ENCODE peak calls at places on chromosomes 6 and 20, in nine cellular contexts. L is A673; K is left ventricle myocardium inferior; V is mucosa of descending colon; X is CD8-positive, alpha-beta T cell; Z is A549; N is choroid plexus epithelial cell; R is AG09309; B is PC-3. Q is an unnamed sample.

GRCh38 chr20:32762754-32763201 is 593 bp downstream of the DNMT3B start:
- DNase-seq in B (peak), Z (no peak), V (no peak), N (no peak), L (peak), K (no peak), X (peak), R (no peak), Q (no peak)

GRCh38 chr20:24405810-24406209 is 63.6 kb upstream of the SYNDIG1 start:
- DNase-seq in Z (no peak), B (no peak), N (peak), R (no peak), X (no peak), K (no peak), L (no peak), V (no peak), Q (peak)

GRCh38 chr6:91500689-91501303 is 913.9 kb upstream of the MAP3K7 start:
- DNase-seq in N (no peak), X (no peak), B (no peak), R (no peak), L (no peak), Z (no peak), V (no peak), K (no peak), Q (no peak)

GRCh38 chr20:23234311-23235078 is 116.1 kb upstream of the NXT1 start:
- DNase-seq in V (no peak), X (no peak), L (no peak), B (no peak), N (peak), R (no peak), Z (no peak), K (no peak), Q (no peak)

GRCh38 chr6:127561660-127562059 is 15.3 kb upstream of the C6orf58 start:
- DNase-seq in V (no peak), N (peak), Z (no peak), X (no peak), R (no peak), B (peak), L (no peak), K (no peak), Q (no peak)

GRCh38 chr6:30091577-30092381 is 16.2 kb upstream of the RNF39 start:
- DNase-seq in V (peak), X (no peak), K (no peak), N (peak), B (peak), R (peak), L (no peak), Z (peak), Q (no peak)

GRCh38 chr20:4244700-4245485 is 229.5 kb upstream of the RNF24 start:
- DNase-seq in V (no peak), L (no peak), K (no peak), Z (peak), B (no peak), N (peak), R (no peak), X (no peak), Q (no peak)

GRCh38 chr20:63815613-63815862 is 15.5 kb downstream of the ZBTB46 start:
- DNase-seq in N (no peak), R (no peak), B (no peak), Z (no peak), X (no peak), L (no peak), K (no peak), V (no peak), Q (no peak)

GRCh38 chr6:126103993-126104392 is 117.7 kb downstream of the TRMT11 start:
- DNase-seq in Z (no peak), K (no peak), B (no peak), N (no peak), L (no peak), X (no peak), R (no peak), V (no peak), Q (no peak)

GRCh38 chr6:149941583-149942460 is at the start of gene ULBP2:
- DNase-seq in B (peak), L (peak), N (peak), R (peak), X (peak), V (peak), Z (peak), K (peak), Q (peak)

GRCh38 chr6:112881828-112882227 is 534.7 kb downstream of the RFPL4B start:
- DNase-seq in B (no peak), R (peak), Z (no peak), X (no peak), N (no peak), K (no peak), L (no peak), V (no peak), Q (no peak)

GRCh38 chr20:9699181-9699580 is 139.7 kb downstream of the PAK5 start:
- DNase-seq in L (no peak), N (peak), Z (peak), K (no peak), B (peak), V (no peak), X (no peak), R (no peak), Q (no peak)

GRCh38 chr6:109351231-109352132 is 30.8 kb downstream of the CD164 start:
- DNase-seq in K (no peak), V (no peak), X (no peak), R (no peak), Z (no peak), N (peak), L (no peak), B (no peak), Q (no peak)

GRCh38 chr20:44959896-44960852 is at the start of gene TOMM34:
- DNase-seq in Z (peak), N (peak), B (peak), X (peak), K (peak), V (peak), L (peak), R (peak), Q (peak)
- TF ChIP-seq CTCF in Z (no peak), N (no peak), B (no peak), X (no peak), K (no peak), V (no peak), L (no peak), R (no peak), Q (no peak)

GRCh38 chr6:27786048-27786447 is 126.1 kb downstream of the OR2B2 start:
- DNase-seq in R (no peak), X (no peak), Z (no peak), N (no peak), L (no peak), B (no peak), K (no peak), V (no peak), Q (no peak)
- H3K4me3 ChIP-seq in R (no peak), X (no peak), Z (no peak), N (no peak), L (no peak), B (no peak), K (no peak), V (no peak), Q (no peak)

GRCh38 chr6:48996461-48997119 is 466.5 kb downstream of the MMUT start:
- DNase-seq in V (no peak), L (no peak), R (no peak), K (no peak), X (no peak), B (no peak), N (no peak), Z (no peak), Q (no peak)

GRCh38 chr6:48998574-48998973 is 464.5 kb downstream of the MMUT start:
- DNase-seq in K (no peak), Z (no peak), L (no peak), V (no peak), N (no peak), X (no peak), R (no peak), B (no peak), Q (no peak)

GRCh38 chr6:48990746-48991145 is 472.3 kb downstream of the MMUT start:
- DNase-seq in L (no peak), K (no peak), X (no peak), R (no peak), V (no peak), N (no peak), B (no peak), Z (no peak), Q (no peak)

GRCh38 chr6:48994811-48995210 is 468.2 kb downstream of the MMUT start:
- DNase-seq in L (peak), K (no peak), B (peak), V (no peak), X (no peak), N (no peak), Z (peak), R (no peak), Q (no peak)
- TF ChIP-seq CTCF in L (peak), K (no peak), B (peak), V (no peak), X (no peak), N (no peak), Z (no peak), R (no peak), Q (no peak)

GRCh38 chr6:20948531-20948930 is 414.3 kb downstream of the CDKAL1 start:
- DNase-seq in K (no peak), B (no peak), V (no peak), N (no peak), Z (no peak), R (no peak), L (peak), X (no peak), Q (no peak)
- H3K4me3 ChIP-seq in K (no peak), B (no peak), V (no peak), N (no peak), Z (no peak), R (no peak), L (no peak), X (no peak), Q (no peak)

DNA sequence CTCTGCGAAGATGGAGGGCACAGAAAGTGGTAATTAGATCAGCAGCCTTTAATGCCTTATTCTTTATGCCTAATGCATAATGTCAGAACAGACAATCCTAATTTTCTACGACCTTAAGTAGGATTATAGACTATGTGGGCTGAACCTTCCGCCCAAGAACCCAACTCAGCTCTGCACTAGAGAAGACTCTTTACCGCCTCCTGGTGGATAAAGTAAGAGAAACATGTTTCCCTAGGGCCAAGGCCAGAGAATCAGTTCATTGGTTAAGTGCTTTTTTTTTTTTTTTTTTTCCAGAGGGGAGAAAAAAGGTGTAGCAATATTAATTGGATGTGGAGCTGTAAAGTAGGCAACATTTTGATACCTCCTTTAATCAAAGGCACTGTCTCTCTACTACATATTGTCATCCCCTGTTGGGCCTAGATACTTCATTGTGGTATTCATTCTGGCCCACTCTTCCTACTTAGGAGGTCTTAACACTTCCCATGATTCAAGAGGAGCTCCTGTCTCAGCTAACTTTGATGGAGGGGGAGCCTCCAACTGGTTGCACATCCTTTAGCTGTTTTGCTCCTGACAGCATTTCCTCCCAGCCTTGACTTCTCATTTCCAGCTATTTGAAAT is 124.9 kb upstream of the NRN1 start:
- DNase-seq in L (peak), X (no peak), N (peak), R (no peak), B (peak), K (no peak), Z (peak), V (no peak), Q (no peak)
- TF ChIP-seq CTCF in L (peak), X (peak), N (peak), R (peak), B (peak), K (peak), Z (peak), V (no peak), Q (peak)

GRCh38 chr6:2900821-2901644 is 2.1 kb downstream of the SERPINB9 start:
- DNase-seq in N (peak), V (no peak), X (no peak), R (no peak), B (no peak), L (no peak), K (no peak), Z (no peak), Q (no peak)
- H3K4me3 ChIP-seq in N (peak), V (no peak), X (peak), R (no peak), B (no peak), L (no peak), K (peak), Z (no peak), Q (no peak)

GRCh38 chr20:20195011-20195705 is 142.8 kb downstream of the CFAP61 start:
- DNase-seq in V (no peak), L (no peak), Z (no peak), R (no peak), K (peak), N (no peak), X (no peak), B (no peak), Q (no peak)

GRCh38 chr20:20192366-20192765 is 140.0 kb downstream of the CFAP61 start:
- DNase-seq in B (no peak), Z (no peak), V (no peak), X (no peak), N (no peak), R (no peak), K (no peak), L (no peak), Q (no peak)

GRCh38 chr20:20199338-20200160 is 147.2 kb downstream of the CFAP61 start:
- DNase-seq in V (no peak), Z (no peak), B (no peak), R (no peak), X (no peak), L (no peak), K (no peak), N (no peak), Q (no peak)

GRCh38 chr20:20198011-20198410 is 145.7 kb downstream of the CFAP61 start:
- DNase-seq in N (no peak), Z (no peak), K (no peak), X (no peak), L (no peak), V (no peak), B (no peak), R (no peak), Q (no peak)

GRCh38 chr20:20196610-20197009 is 144.3 kb downstream of the CFAP61 start:
- DNase-seq in B (no peak), Z (no peak), L (no peak), R (no peak), K (no peak), V (no peak), X (no peak), N (no peak), Q (no peak)
- TF ChIP-seq CTCF in B (no peak), Z (no peak), L (no peak), R (no peak), K (no peak), V (no peak), X (no peak), N (no peak), Q (no peak)

DNA sequence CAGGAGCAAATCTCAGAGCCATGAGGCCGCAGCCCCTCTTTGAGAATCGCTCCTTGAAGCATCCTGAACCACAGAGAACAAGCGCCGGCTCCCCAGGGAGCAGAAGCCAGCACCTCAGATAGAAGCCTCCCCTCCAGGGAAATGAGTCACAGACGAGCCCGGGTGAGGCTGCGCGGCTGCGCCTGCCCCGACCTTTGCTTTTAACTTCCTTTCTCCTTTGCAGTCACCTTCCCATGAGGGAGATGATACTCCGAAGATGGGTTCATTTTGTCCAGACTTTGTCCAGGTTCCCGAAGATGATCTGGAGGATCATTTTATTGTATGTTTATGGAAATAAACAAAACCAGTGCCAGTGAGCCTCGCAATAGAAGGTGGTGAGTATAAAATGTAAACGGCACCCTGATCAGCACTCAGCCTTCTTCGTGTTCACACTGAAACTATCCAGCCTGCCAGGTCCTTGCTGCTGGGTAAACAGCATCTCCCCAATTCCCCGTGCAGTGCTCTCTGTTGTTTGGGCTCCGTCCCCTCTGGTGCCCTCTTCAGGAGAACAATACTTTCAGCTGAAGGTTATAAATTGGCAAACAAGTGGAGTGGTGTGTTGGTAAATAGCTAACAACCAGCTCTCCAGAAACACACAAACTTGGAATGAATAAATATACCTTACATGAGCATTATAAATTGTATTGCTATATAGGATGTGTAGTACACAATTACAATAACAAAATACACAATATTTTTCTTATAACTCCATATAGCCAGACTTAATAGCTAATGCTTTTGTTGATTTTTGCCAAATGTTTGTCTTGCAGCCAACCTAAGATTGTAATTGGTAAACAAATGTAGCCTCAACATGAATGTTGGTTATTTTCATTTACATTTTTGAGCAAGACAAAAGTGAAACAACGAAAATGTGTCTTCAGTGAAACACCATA is 41.4 kb upstream of the TMEM181 start:
- DNase-seq in K (peak), R (peak), N (peak), B (peak), X (peak), V (no peak), Z (peak), L (peak), Q (peak)
- H3K4me3 ChIP-seq in K (peak), R (peak), N (peak), B (peak), X (peak), V (no peak), Z (peak), L (peak), Q (peak)

Q was measured in astrocyte of the cerebellum.